ENCODE peak calls at places on chromosomes 12 and 14, in six cellular contexts. One of them, this sample, is unnamed.

GRCh38 chr12:91978143-91978542 is 167.5 kb downstream of the BTG1 start:
- DNase-seq in PC-3: no peak
- DNase-seq in left ventricle myocardium inferior: no peak
- DNase-seq in WTC11: no peak
- DNase-seq in endothelial cell of umbilical vein: no peak
- DNase-seq in AG09309: no peak
- DNase-seq in this sample: no peak

GRCh38 chr14:34252227-34252626 is 209.8 kb downstream of the SPTSSA start:
- DNase-seq in PC-3: peak
- DNase-seq in left ventricle myocardium inferior: no peak
- DNase-seq in WTC11: no peak
- DNase-seq in endothelial cell of umbilical vein: peak
- DNase-seq in AG09309: no peak
- DNase-seq in this sample: no peak

GRCh38 chr14:101184562-101184961 is 281.0 kb upstream of the RTL1 start:
- DNase-seq in PC-3: no peak
- DNase-seq in left ventricle myocardium inferior: no peak
- DNase-seq in WTC11: no peak
- DNase-seq in endothelial cell of umbilical vein: no peak
- DNase-seq in AG09309: no peak
- DNase-seq in this sample: no peak

GRCh38 chr12:126355346-126355745 is 1290.1 kb downstream of the AACS start:
- DNase-seq in PC-3: no peak
- DNase-seq in left ventricle myocardium inferior: no peak
- DNase-seq in WTC11: no peak
- DNase-seq in endothelial cell of umbilical vein: no peak
- DNase-seq in AG09309: no peak
- DNase-seq in this sample: peak

GRCh38 chr12:52675301-52675701 is 4.9 kb downstream of the KRT1 start:
- DNase-seq in PC-3: no peak
- DNase-seq in left ventricle myocardium inferior: no peak
- DNase-seq in WTC11: no peak
- DNase-seq in endothelial cell of umbilical vein: no peak
- DNase-seq in AG09309: no peak
- DNase-seq in this sample: no peak

GRCh38 chr12:75196865-75197264 is 12.8 kb downstream of the KCNC2 start:
- DNase-seq in PC-3: peak
- DNase-seq in left ventricle myocardium inferior: no peak
- DNase-seq in WTC11: no peak
- DNase-seq in endothelial cell of umbilical vein: no peak
- DNase-seq in AG09309: no peak
- DNase-seq in this sample: no peak

GRCh38 chr12:108603743-108604142 is 5.9 kb upstream of the TMEM119 start:
- DNase-seq in PC-3: no peak
- DNase-seq in left ventricle myocardium inferior: no peak
- DNase-seq in WTC11: no peak
- DNase-seq in endothelial cell of umbilical vein: no peak
- DNase-seq in AG09309: no peak
- DNase-seq in this sample: no peak

GRCh38 chr12:49917126-49917787 is 13.6 kb upstream of the FAIM2 start:
- DNase-seq in PC-3: no peak
- DNase-seq in left ventricle myocardium inferior: no peak
- DNase-seq in WTC11: no peak
- DNase-seq in endothelial cell of umbilical vein: no peak
- DNase-seq in AG09309: no peak
- DNase-seq in this sample: no peak

GRCh38 chr12:53492188-53492587 is 7.1 kb downstream of the MAP3K12 start:
- DNase-seq in PC-3: no peak
- DNase-seq in left ventricle myocardium inferior: no peak
- DNase-seq in WTC11: peak
- DNase-seq in endothelial cell of umbilical vein: no peak
- DNase-seq in AG09309: no peak
- DNase-seq in this sample: no peak

GRCh38 chr14:60646202-60646886 is 2.9 kb downstream of the SIX1 start:
- DNase-seq in PC-3: peak
- DNase-seq in left ventricle myocardium inferior: no peak
- DNase-seq in WTC11: peak
- DNase-seq in endothelial cell of umbilical vein: no peak
- DNase-seq in AG09309: no peak
- DNase-seq in this sample: no peak

GRCh38 chr12:68180792-68181744 is 21.5 kb upstream of the IFNG start:
- DNase-seq in PC-3: no peak
- DNase-seq in left ventricle myocardium inferior: no peak
- DNase-seq in WTC11: no peak
- DNase-seq in endothelial cell of umbilical vein: no peak
- DNase-seq in AG09309: no peak
- DNase-seq in this sample: no peak

GRCh38 chr12:103854372-103854973 is 13.4 kb upstream of the NT5DC3 start:
- DNase-seq in PC-3: no peak
- DNase-seq in left ventricle myocardium inferior: no peak
- DNase-seq in WTC11: no peak
- DNase-seq in endothelial cell of umbilical vein: no peak
- DNase-seq in AG09309: no peak
- DNase-seq in this sample: no peak

GRCh38 chr12:105451211-105451610 is 120.7 kb downstream of the C12orf75 start:
- DNase-seq in PC-3: no peak
- DNase-seq in left ventricle myocardium inferior: no peak
- DNase-seq in WTC11: no peak
- DNase-seq in endothelial cell of umbilical vein: no peak
- DNase-seq in AG09309: peak
- DNase-seq in this sample: no peak

GRCh38 chr12:31669020-31669419 is 9.5 kb downstream of the ETFBKMT start:
- DNase-seq in PC-3: no peak
- DNase-seq in left ventricle myocardium inferior: no peak
- DNase-seq in WTC11: no peak
- DNase-seq in endothelial cell of umbilical vein: no peak
- DNase-seq in AG09309: no peak
- DNase-seq in this sample: no peak

GRCh38 chr12:91055976-91056375 is 1.8 kb downstream of the KERA start:
- DNase-seq in PC-3: no peak
- DNase-seq in left ventricle myocardium inferior: no peak
- DNase-seq in WTC11: no peak
- DNase-seq in endothelial cell of umbilical vein: no peak
- DNase-seq in AG09309: no peak
- DNase-seq in this sample: no peak

GRCh38 chr14:72818998-72819397 is 74.9 kb downstream of the DPF3 start:
- DNase-seq in PC-3: peak
- DNase-seq in left ventricle myocardium inferior: no peak
- DNase-seq in WTC11: no peak
- DNase-seq in endothelial cell of umbilical vein: no peak
- DNase-seq in AG09309: no peak
- DNase-seq in this sample: no peak

GRCh38 chr12:75979181-75979580 is 52.4 kb downstream of the PHLDA1 start:
- DNase-seq in PC-3: peak
- DNase-seq in left ventricle myocardium inferior: no peak
- DNase-seq in WTC11: no peak
- DNase-seq in endothelial cell of umbilical vein: peak
- DNase-seq in AG09309: no peak
- DNase-seq in this sample: no peak

DNA sequence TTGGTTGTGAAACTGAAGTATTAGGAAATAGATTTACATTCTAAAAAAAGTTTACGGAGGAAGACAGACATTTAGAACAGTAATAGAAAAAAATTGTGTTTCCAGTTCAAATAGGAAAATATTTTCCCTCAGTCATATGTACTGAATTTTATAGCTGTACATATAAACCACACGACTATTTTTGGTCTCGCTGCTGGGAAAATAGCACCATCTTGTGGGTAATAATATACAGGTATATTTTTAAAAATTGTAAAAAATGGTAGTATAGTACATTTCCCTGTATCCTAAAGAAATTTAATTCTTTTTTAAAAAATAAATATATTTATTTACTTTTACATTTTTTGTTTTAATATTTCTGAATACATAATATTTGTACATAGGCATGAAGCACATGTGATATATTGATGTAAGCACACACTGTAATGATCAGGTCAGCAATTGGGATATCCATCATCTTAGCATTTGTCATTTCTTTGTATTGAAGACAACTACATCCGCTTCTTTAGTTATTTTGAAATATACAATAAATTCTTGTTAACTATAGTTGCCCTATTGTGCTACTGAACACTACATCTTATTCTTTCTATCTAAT is 168.6 kb downstream of the ALX1 start:
- DNase-seq in PC-3: peak
- DNase-seq in left ventricle myocardium inferior: no peak
- DNase-seq in WTC11: no peak
- DNase-seq in endothelial cell of umbilical vein: peak
- DNase-seq in AG09309: no peak
- DNase-seq in this sample: no peak
- TF ChIP-seq CTCF in PC-3: peak
- TF ChIP-seq CTCF in left ventricle myocardium inferior: no peak
- TF ChIP-seq CTCF in WTC11: no peak
- TF ChIP-seq CTCF in endothelial cell of umbilical vein: no peak
- TF ChIP-seq CTCF in AG09309: peak
- TF ChIP-seq CTCF in this sample: peak

DNA sequence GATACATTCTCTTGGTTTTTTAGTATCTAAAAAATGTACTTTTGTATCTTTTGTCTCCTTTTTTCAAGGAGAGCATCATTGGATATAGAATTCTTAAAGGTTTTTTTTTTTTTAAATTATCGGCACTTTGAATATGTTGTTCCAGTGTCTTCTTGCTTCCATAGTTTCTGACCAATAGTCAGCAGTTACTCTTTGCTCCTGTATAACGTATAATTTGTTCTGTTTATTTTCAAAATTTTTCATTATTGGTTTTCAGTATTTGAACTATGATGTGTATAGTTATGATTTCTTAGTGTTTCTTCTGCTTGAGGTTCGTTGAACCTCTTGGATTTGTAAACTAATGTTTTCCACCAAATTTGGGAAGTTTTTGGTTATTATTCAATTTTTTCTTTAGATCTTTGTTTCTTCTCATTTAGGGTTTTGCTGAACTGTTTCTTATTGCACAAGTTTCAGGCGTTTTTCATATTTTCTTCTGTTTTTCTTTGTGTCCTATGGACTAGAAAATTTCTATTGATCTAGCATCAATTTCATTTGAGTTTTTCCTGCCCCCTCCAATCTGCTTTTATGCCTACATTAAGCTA is 93.9 kb downstream of the PLBD1 start:
- DNase-seq in PC-3: peak
- DNase-seq in left ventricle myocardium inferior: no peak
- DNase-seq in WTC11: no peak
- DNase-seq in endothelial cell of umbilical vein: no peak
- DNase-seq in AG09309: no peak
- DNase-seq in this sample: no peak
- TF ChIP-seq CTCF in PC-3: no peak
- TF ChIP-seq CTCF in left ventricle myocardium inferior: no peak
- TF ChIP-seq CTCF in WTC11: no peak
- TF ChIP-seq CTCF in endothelial cell of umbilical vein: no peak
- TF ChIP-seq CTCF in AG09309: no peak
- TF ChIP-seq CTCF in this sample: no peak

DNA sequence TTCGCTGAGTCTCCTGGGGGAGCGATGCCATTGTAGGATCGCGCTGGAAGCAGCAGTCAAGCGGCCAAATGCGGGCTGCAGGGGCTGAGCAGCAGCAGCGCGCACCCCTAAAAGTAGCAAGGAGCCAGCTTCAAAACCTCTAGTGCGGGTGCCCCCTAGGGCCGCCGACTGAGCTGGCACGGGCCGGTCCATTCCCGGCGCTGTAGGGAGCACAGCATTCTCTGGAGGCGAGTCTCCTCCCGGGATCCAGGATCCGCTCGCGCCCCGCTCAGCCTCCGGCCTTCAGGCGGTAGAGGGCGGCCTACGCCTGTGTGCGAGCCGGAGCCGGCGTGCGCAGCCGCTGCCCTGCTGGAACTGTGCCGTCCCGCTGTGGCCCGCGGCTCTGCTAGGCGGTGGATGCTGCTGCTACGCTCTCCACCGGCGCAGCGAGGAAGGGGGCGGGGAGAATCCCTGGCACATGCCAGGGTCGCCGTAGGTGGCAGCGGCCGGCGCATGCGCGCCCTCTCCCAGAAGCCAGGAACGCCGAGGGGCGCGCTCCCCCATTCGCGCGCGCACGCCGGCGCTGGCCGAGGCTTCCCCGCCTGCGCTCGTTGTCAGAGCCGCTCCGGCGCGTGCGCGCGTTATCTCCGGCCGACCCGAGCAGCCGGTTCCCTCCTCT is at the start of gene FUT8:
- DNase-seq in PC-3: peak
- DNase-seq in left ventricle myocardium inferior: peak
- DNase-seq in WTC11: peak
- DNase-seq in endothelial cell of umbilical vein: peak
- DNase-seq in AG09309: peak
- DNase-seq in this sample: peak
- TF ChIP-seq CTCF in PC-3: peak
- TF ChIP-seq CTCF in left ventricle myocardium inferior: peak
- TF ChIP-seq CTCF in WTC11: no peak
- TF ChIP-seq CTCF in endothelial cell of umbilical vein: peak
- TF ChIP-seq CTCF in AG09309: peak
- TF ChIP-seq CTCF in this sample: peak

GRCh38 chr12:113838896-113839295 is 127.2 kb downstream of the RBM19 start:
- DNase-seq in PC-3: no peak
- DNase-seq in left ventricle myocardium inferior: no peak
- DNase-seq in WTC11: no peak
- DNase-seq in endothelial cell of umbilical vein: no peak
- DNase-seq in AG09309: no peak
- DNase-seq in this sample: no peak

GRCh38 chr12:113835913-113836312 is 130.2 kb downstream of the RBM19 start:
- DNase-seq in PC-3: no peak
- DNase-seq in left ventricle myocardium inferior: no peak
- DNase-seq in WTC11: no peak
- DNase-seq in endothelial cell of umbilical vein: no peak
- DNase-seq in AG09309: no peak
- DNase-seq in this sample: no peak

GRCh38 chr12:113837059-113837458 is 129.1 kb downstream of the RBM19 start:
- DNase-seq in PC-3: no peak
- DNase-seq in left ventricle myocardium inferior: no peak
- DNase-seq in WTC11: no peak
- DNase-seq in endothelial cell of umbilical vein: no peak
- DNase-seq in AG09309: peak
- DNase-seq in this sample: no peak

GRCh38 chr12:113835433-113835832 is 130.7 kb downstream of the RBM19 start:
- DNase-seq in PC-3: no peak
- DNase-seq in left ventricle myocardium inferior: no peak
- DNase-seq in WTC11: no peak
- DNase-seq in endothelial cell of umbilical vein: no peak
- DNase-seq in AG09309: no peak
- DNase-seq in this sample: no peak

DNA sequence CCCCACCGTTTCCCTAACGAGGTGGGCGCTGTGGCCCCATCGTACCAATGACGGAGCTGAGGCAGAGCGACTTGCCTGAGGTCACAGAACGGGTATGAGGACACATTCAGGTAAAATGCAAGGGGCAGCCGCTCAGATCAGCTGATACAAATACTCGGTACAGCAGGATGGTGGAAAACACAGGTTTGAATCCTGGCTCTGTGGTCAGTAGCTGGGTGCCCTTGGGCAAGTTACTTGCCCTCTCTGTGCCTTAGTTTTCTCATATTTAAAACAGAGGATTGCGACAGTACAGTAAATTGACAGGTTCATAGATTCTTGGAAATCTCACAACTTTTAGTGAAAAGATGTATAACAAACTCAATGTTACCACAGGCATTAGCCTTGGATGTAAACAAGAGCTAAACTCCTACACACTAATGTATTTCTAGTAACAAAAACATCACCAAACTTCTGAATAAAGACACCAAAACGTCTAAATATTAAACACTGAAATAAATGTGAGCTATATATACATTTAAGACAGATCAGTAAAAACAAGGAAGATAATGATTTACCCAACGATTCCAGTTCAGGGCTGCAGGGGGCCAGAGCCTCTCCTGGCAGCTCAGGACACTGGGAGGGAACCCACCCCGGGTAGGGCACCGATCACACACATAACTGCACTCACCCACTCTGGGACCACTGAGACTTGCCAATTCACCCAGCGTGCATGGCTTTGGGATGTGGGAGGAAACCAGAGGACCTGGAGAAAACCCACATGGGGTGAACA is 128.4 kb downstream of the RBM19 start:
- DNase-seq in PC-3: no peak
- DNase-seq in left ventricle myocardium inferior: no peak
- DNase-seq in WTC11: no peak
- DNase-seq in endothelial cell of umbilical vein: no peak
- DNase-seq in AG09309: no peak
- DNase-seq in this sample: no peak
- TF ChIP-seq CTCF in PC-3: peak
- TF ChIP-seq CTCF in left ventricle myocardium inferior: no peak
- TF ChIP-seq CTCF in WTC11: no peak
- TF ChIP-seq CTCF in endothelial cell of umbilical vein: no peak
- TF ChIP-seq CTCF in AG09309: no peak
- TF ChIP-seq CTCF in this sample: no peak